ENCODE peak calls at places on chromosome 9, in five cellular contexts. One of them, this sample, is unnamed.

GRCh38 chr9:122821278-122821952 is 7.0 kb downstream of the PDCL start:
- DNase-seq in H1: no peak
- DNase-seq in GM12878: no peak
- DNase-seq in K562: peak
- DNase-seq in HepG2: no peak
- DNase-seq in this sample: no peak

GRCh38 chr9:121281614-121282291 is 13.8 kb downstream of the GSN start:
- DNase-seq in H1: no peak
- DNase-seq in GM12878: no peak
- DNase-seq in K562: peak
- DNase-seq in HepG2: peak
- DNase-seq in this sample: no peak

GRCh38 chr9:136697146-136697820 is 10.0 kb upstream of the AGPAT2 start:
- DNase-seq in H1: peak
- DNase-seq in GM12878: no peak
- DNase-seq in K562: no peak
- DNase-seq in HepG2: peak
- DNase-seq in this sample: no peak

GRCh38 chr9:99660191-99660636 is 161.5 kb upstream of the NR4A3 start:
- DNase-seq in H1: no peak
- DNase-seq in GM12878: peak
- DNase-seq in K562: no peak
- DNase-seq in HepG2: no peak
- DNase-seq in this sample: no peak

GRCh38 chr9:124392254-124392653 is 23.0 kb downstream of the PSMB7 start:
- DNase-seq in H1: no peak
- DNase-seq in GM12878: no peak
- DNase-seq in K562: no peak
- DNase-seq in HepG2: no peak
- DNase-seq in this sample: no peak

GRCh38 chr9:98579700-98580099 is 129.0 kb downstream of the GABBR2 start:
- DNase-seq in H1: no peak
- DNase-seq in GM12878: no peak
- DNase-seq in K562: no peak
- DNase-seq in HepG2: no peak
- DNase-seq in this sample: no peak

GRCh38 chr9:137731216-137731946 is 112.6 kb downstream of the EHMT1 start:
- DNase-seq in H1: no peak
- DNase-seq in GM12878: no peak
- DNase-seq in K562: no peak
- DNase-seq in HepG2: no peak
- DNase-seq in this sample: no peak

GRCh38 chr9:124716795-124717194 is 54.3 kb downstream of the NR6A1 start:
- DNase-seq in H1: no peak
- DNase-seq in GM12878: no peak
- DNase-seq in K562: no peak
- DNase-seq in HepG2: no peak
- DNase-seq in this sample: no peak

GRCh38 chr9:94002316-94003140 is 47.4 kb upstream of the BARX1 start:
- DNase-seq in H1: peak
- DNase-seq in GM12878: no peak
- DNase-seq in K562: peak
- DNase-seq in HepG2: peak
- DNase-seq in this sample: peak

GRCh38 chr9:105355810-105356209 is 92.0 kb upstream of the FSD1L start:
- DNase-seq in H1: no peak
- DNase-seq in GM12878: peak
- DNase-seq in K562: peak
- DNase-seq in HepG2: no peak
- DNase-seq in this sample: no peak

GRCh38 chr9:28004900-28005299 is 431.6 kb upstream of the C9orf72 start:
- DNase-seq in H1: no peak
- DNase-seq in GM12878: no peak
- DNase-seq in K562: no peak
- DNase-seq in HepG2: no peak
- DNase-seq in this sample: no peak

GRCh38 chr9:76528642-76529190 is 69.7 kb downstream of the GCNT1 start:
- DNase-seq in H1: no peak
- DNase-seq in GM12878: no peak
- DNase-seq in K562: no peak
- DNase-seq in HepG2: no peak
- DNase-seq in this sample: no peak

GRCh38 chr9:110133608-110134214 is 74.2 kb downstream of the C9orf152 start:
- DNase-seq in H1: no peak
- DNase-seq in GM12878: no peak
- DNase-seq in K562: no peak
- DNase-seq in HepG2: no peak
- DNase-seq in this sample: no peak

GRCh38 chr9:109241931-109242330 is 74.9 kb upstream of the FRRS1L start:
- DNase-seq in H1: no peak
- DNase-seq in GM12878: no peak
- DNase-seq in K562: no peak
- DNase-seq in HepG2: no peak
- DNase-seq in this sample: no peak

GRCh38 chr9:5354184-5354583 is 14.5 kb upstream of the RLN1 start:
- DNase-seq in H1: no peak
- DNase-seq in GM12878: no peak
- DNase-seq in K562: no peak
- DNase-seq in HepG2: no peak
- DNase-seq in this sample: no peak

GRCh38 chr9:86434039-86434726 is 80.0 kb upstream of the TUT7 start:
- DNase-seq in H1: no peak
- DNase-seq in GM12878: no peak
- DNase-seq in K562: peak
- DNase-seq in HepG2: peak
- DNase-seq in this sample: no peak

GRCh38 chr9:93600504-93600903 is 24.1 kb downstream of the PHF2 start:
- DNase-seq in H1: peak
- DNase-seq in GM12878: no peak
- DNase-seq in K562: no peak
- DNase-seq in HepG2: no peak
- DNase-seq in this sample: no peak

GRCh38 chr9:124389146-124389939 is 25.9 kb downstream of the PSMB7 start:
- DNase-seq in H1: no peak
- DNase-seq in GM12878: no peak
- DNase-seq in K562: no peak
- DNase-seq in HepG2: no peak
- DNase-seq in this sample: no peak

DNA sequence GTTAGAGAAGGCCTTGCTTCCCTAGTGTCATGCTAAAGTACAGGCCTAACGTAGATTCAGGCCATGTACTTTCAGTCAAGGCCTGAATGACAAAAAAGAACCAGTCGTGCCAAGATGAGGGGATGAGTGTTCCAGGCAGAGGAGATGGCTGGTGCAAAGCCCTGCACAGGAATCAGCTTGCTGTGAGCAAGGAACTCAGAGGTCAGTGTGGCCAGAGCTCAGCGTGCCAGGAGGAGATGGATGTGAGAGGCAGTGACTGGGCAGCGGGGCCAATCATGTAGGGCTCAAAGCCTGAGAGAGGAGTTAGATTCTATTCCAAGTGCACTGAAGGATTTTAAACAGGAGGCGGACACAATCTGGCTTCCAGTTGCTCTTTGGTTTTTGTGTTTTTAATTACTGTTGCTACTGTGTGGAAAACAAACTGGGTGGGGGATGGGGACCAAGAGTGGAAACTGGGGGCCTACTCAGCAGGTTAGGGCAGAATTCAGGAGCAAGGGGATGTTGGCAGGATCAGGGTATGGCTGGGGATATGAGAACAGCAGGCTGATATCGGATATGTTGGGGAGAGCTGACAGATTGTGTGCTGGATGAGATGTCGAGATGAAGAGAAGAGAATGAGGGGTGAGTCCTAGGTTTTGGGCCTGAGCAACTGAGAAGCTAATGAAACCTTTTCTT is 64.3 kb downstream of the ANGPTL2 start:
- DNase-seq in H1: no peak
- DNase-seq in GM12878: no peak
- DNase-seq in K562: no peak
- DNase-seq in HepG2: no peak
- DNase-seq in this sample: no peak
- TF ChIP-seq ATF2 in H1: no peak
- TF ChIP-seq ATF2 in GM12878: no peak
- TF ChIP-seq ATF2 in K562: no peak
- TF ChIP-seq ATF2 in HepG2: no peak
- TF ChIP-seq ATF2 in this sample: no peak

GRCh38 chr9:101977614-101978210 is 239.3 kb upstream of the GRIN3A start:
- DNase-seq in H1: no peak
- DNase-seq in GM12878: no peak
- DNase-seq in K562: peak
- DNase-seq in HepG2: peak
- DNase-seq in this sample: no peak
- TF ChIP-seq ATF2 in H1: no peak
- TF ChIP-seq ATF2 in GM12878: no peak
- TF ChIP-seq ATF2 in K562: no peak
- TF ChIP-seq ATF2 in HepG2: no peak
- TF ChIP-seq ATF2 in this sample: no peak

GRCh38 chr9:135081264-135081660 is 6.2 kb upstream of the OLFM1 start:
- DNase-seq in H1: no peak
- DNase-seq in GM12878: no peak
- DNase-seq in K562: no peak
- DNase-seq in HepG2: no peak
- DNase-seq in this sample: no peak
- TF ChIP-seq ATF2 in H1: no peak
- TF ChIP-seq ATF2 in GM12878: no peak
- TF ChIP-seq ATF2 in K562: no peak
- TF ChIP-seq ATF2 in HepG2: no peak
- TF ChIP-seq ATF2 in this sample: no peak

GRCh38 chr9:84670801-84671153 is 1.2 kb downstream of the NTRK2 start:
- DNase-seq in H1: no peak
- DNase-seq in GM12878: no peak
- DNase-seq in K562: no peak
- DNase-seq in HepG2: no peak
- DNase-seq in this sample: no peak

GRCh38 chr9:84670106-84670800 is 724 bp downstream of the NTRK2 start:
- DNase-seq in H1: peak
- DNase-seq in GM12878: no peak
- DNase-seq in K562: no peak
- DNase-seq in HepG2: no peak
- DNase-seq in this sample: peak

GRCh38 chr9:84673806-84674205 is 4.3 kb downstream of the NTRK2 start:
- DNase-seq in H1: no peak
- DNase-seq in GM12878: no peak
- DNase-seq in K562: no peak
- DNase-seq in HepG2: no peak
- DNase-seq in this sample: no peak

GRCh38 chr9:84669293-84670105 is at the start of gene NTRK2:
- DNase-seq in H1: peak
- DNase-seq in GM12878: no peak
- DNase-seq in K562: no peak
- DNase-seq in HepG2: no peak
- DNase-seq in this sample: peak

DNA sequence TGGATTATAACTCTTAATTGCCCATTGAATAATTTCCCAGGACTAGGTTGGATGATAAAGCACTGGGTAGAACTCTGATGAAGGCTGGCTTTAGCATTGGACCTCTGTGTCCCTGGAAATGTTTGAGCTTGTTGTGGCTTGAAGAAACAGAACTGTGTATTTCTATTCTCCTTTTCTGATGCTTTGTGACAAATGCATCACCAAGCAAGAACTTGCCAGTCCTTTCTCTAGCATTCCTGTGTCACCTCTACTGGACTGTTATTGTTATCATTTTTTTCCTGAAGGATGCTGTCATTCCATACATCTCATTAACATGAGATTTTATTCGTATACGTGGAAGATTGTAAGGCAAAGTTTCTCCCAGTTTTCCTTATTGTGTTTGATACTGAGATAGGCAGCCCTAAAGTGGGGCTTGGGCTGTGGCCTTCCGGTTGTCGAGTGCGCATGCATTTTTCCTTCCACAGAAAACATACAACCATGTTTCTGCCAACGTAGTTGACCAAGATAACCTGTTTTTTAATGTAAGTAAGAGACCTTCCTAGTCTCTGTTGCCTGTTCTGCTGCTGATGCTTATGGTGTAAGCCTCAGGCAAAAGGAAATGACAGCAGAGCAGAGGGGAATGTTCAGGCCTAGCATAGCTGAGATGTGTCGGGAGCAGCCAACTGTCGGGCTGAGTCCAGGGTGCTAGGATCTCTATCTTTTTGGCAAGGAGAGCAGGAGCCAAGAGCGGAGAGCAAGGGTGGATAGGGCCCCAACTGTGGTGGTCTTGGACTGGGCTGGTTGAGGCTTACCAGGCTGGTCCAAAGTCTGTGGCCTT is 2.3 kb downstream of the NTRK2 start:
- DNase-seq in H1: no peak
- DNase-seq in GM12878: no peak
- DNase-seq in K562: no peak
- DNase-seq in HepG2: no peak
- DNase-seq in this sample: no peak
- TF ChIP-seq ATF2 in H1: no peak
- TF ChIP-seq ATF2 in GM12878: no peak
- TF ChIP-seq ATF2 in K562: no peak
- TF ChIP-seq ATF2 in HepG2: no peak
- TF ChIP-seq ATF2 in this sample: no peak

GRCh38 chr9:128575469-128575868 is 23.1 kb downstream of the SPTAN1 start:
- DNase-seq in H1: no peak
- DNase-seq in GM12878: no peak
- DNase-seq in K562: no peak
- DNase-seq in HepG2: no peak
- DNase-seq in this sample: no peak
- TF ChIP-seq ATF2 in H1: no peak
- TF ChIP-seq ATF2 in GM12878: no peak
- TF ChIP-seq ATF2 in K562: no peak
- TF ChIP-seq ATF2 in HepG2: no peak
- TF ChIP-seq ATF2 in this sample: no peak

This sample was measured in WTC11.